ENCODE peak calls at places on chromosomes 16 and 17, in ten cellular contexts. O is hypothalamus; A is amygdala; R is NCI-H1417; Z is ACHN; D is activated gamma-delta T cell; S is HS-5; I is central memory CD8-positive, alpha-beta T cell; L is astrocyte of the cerebellum; B is HFFc6. C is an unnamed sample.

GRCh38 chr17:80153004-80153403 is 6.1 kb upstream of the EIF4A3 start:
- DNase-seq in O (no peak), A (no peak), R (no peak), Z (no peak), D (no peak), S (no peak), I (no peak), L (no peak), B (no peak), C (no peak)

GRCh38 chr17:50150354-50151040 is at the start of gene PPP1R9B:
- DNase-seq in O (no peak), A (no peak), R (no peak), Z (no peak), D (no peak), S (no peak), I (no peak), L (no peak), B (no peak), C (peak)

GRCh38 chr16:78094998-78095397 is 4.5 kb upstream of the WWOX start:
- DNase-seq in O (no peak), A (no peak), R (no peak), Z (no peak), D (no peak), S (no peak), I (no peak), L (no peak), B (no peak), C (no peak)

GRCh38 chr16:70470927-70471341 is 16.5 kb downstream of the FCSK start:
- DNase-seq in O (no peak), A (no peak), R (no peak), Z (peak), D (no peak), S (no peak), I (no peak), L (no peak), B (no peak), C (no peak)

GRCh38 chr17:50533185-50533584 is 650 bp downstream of the EPN3 start:
- DNase-seq in O (no peak), A (no peak), R (no peak), Z (no peak), D (no peak), S (no peak), I (no peak), L (no peak), B (no peak), C (no peak)

GRCh38 chr17:17994770-17995169 is 22.1 kb downstream of the DRC3 start:
- DNase-seq in O (no peak), A (no peak), R (no peak), Z (no peak), D (no peak), S (no peak), I (no peak), L (no peak), B (no peak), C (no peak)

GRCh38 chr16:11089504-11090124 is 145.2 kb downstream of the CLEC16A start:
- DNase-seq in O (no peak), A (no peak), R (no peak), Z (peak), D (no peak), S (no peak), I (no peak), L (no peak), B (no peak), C (peak)

GRCh38 chr16:73616186-73616585 is 568.3 kb upstream of the ZFHX3 start:
- DNase-seq in O (no peak), A (no peak), R (peak), Z (no peak), D (no peak), S (no peak), I (no peak), L (no peak), B (peak), C (no peak)

GRCh38 chr17:77105706-77106105 is 35.1 kb upstream of the SEC14L1 start:
- DNase-seq in O (no peak), A (no peak), R (no peak), Z (no peak), D (no peak), S (no peak), I (no peak), L (no peak), B (no peak), C (no peak)

GRCh38 chr16:56743840-56744239 is 13.9 kb downstream of the NUP93 start:
- DNase-seq in O (no peak), A (no peak), R (no peak), Z (peak), D (no peak), S (no peak), I (no peak), L (no peak), B (peak), C (peak)

GRCh38 chr17:77160032-77160876 is 19.5 kb downstream of the SEC14L1 start:
- DNase-seq in O (no peak), A (no peak), R (peak), Z (no peak), D (no peak), S (no peak), I (no peak), L (no peak), B (no peak), C (no peak)

GRCh38 chr17:5237541-5238016 is 2.9 kb upstream of the SCIMP start:
- DNase-seq in O (no peak), A (no peak), R (peak), Z (peak), D (no peak), S (peak), I (no peak), L (no peak), B (peak), C (no peak)

GRCh38 chr16:89397331-89397861 is 93.0 kb downstream of the ANKRD11 start:
- DNase-seq in O (no peak), A (no peak), R (no peak), Z (no peak), D (no peak), S (no peak), I (no peak), L (no peak), B (no peak), C (no peak)

GRCh38 chr16:17370233-17371013 is 100.3 kb downstream of the XYLT1 start:
- DNase-seq in O (no peak), A (no peak), R (no peak), Z (no peak), D (no peak), S (no peak), I (no peak), L (peak), B (peak), C (no peak)

GRCh38 chr17:69945698-69946185 is 129.3 kb upstream of the KCNJ16 start:
- DNase-seq in O (no peak), A (no peak), R (no peak), Z (no peak), D (no peak), S (no peak), I (no peak), L (no peak), B (no peak), C (no peak)

GRCh38 chr17:73343168-73343634 is 31.4 kb upstream of the CDC42EP4 start:
- DNase-seq in O (peak), A (peak), R (peak), Z (no peak), D (no peak), S (no peak), I (no peak), L (no peak), B (no peak), C (peak)

GRCh38 chr17:78803161-78803845 is 21.2 kb upstream of the CYTH1 start:
- DNase-seq in O (no peak), A (no peak), R (no peak), Z (no peak), D (no peak), S (no peak), I (no peak), L (no peak), B (no peak), C (no peak)

GRCh38 chr16:55444754-55445485 is 34.1 kb upstream of the MMP2 start:
- DNase-seq in O (no peak), A (peak), R (no peak), Z (no peak), D (no peak), S (no peak), I (no peak), L (no peak), B (no peak), C (no peak)

GRCh38 chr16:11143741-11144035 is 112.3 kb downstream of the SOCS1 start:
- DNase-seq in O (no peak), A (no peak), R (no peak), Z (no peak), D (no peak), S (no peak), I (no peak), L (no peak), B (no peak), C (no peak)

GRCh38 chr17:73351764-73352163 is 40.0 kb upstream of the CDC42EP4 start:
- DNase-seq in O (no peak), A (no peak), R (no peak), Z (no peak), D (no peak), S (no peak), I (no peak), L (no peak), B (no peak), C (no peak)

GRCh38 chr17:62761884-62762283 is 46.2 kb downstream of the MARCHF10 start:
- DNase-seq in O (no peak), A (no peak), R (peak), Z (no peak), D (no peak), S (no peak), I (no peak), L (no peak), B (no peak), C (no peak)

GRCh38 chr16:1557576-1557975 is 24.1 kb downstream of the TMEM204 start:
- DNase-seq in O (no peak), A (no peak), R (no peak), Z (no peak), D (no peak), S (no peak), I (no peak), L (no peak), B (no peak), C (no peak)

GRCh38 chr16:68492151-68492500 is 43.8 kb upstream of the SMPD3 start:
- DNase-seq in O (no peak), A (no peak), R (no peak), Z (no peak), D (no peak), S (no peak), I (no peak), L (no peak), B (no peak), C (no peak)

GRCh38 chr17:78748048-78748729 is 33.9 kb downstream of the CYTH1 start:
- DNase-seq in O (no peak), A (no peak), R (no peak), Z (no peak), D (no peak), S (no peak), I (no peak), L (no peak), B (no peak), C (no peak)

GRCh38 chr16:54934536-54935410 is 4.1 kb downstream of the IRX5 start:
- DNase-seq in O (no peak), A (no peak), R (no peak), Z (no peak), D (no peak), S (no peak), I (no peak), L (no peak), B (no peak), C (no peak)

GRCh38 chr17:68089881-68090280 is 54.3 kb downstream of the KPNA2 start:
- DNase-seq in O (peak), A (no peak), R (no peak), Z (no peak), D (no peak), S (no peak), I (no peak), L (no peak), B (peak), C (no peak)

GRCh38 chr16:66619534-66620418 is 15.3 kb downstream of the CMTM3 start:
- DNase-seq in O (no peak), A (no peak), R (no peak), Z (no peak), D (no peak), S (no peak), I (no peak), L (peak), B (peak), C (no peak)

GRCh38 chr17:76437467-76438402 is 15.2 kb downstream of the UBE2O start:
- DNase-seq in O (no peak), A (no peak), R (no peak), Z (no peak), D (no peak), S (no peak), I (no peak), L (no peak), B (no peak), C (no peak)

GRCh38 chr16:23518435-23518891 is 8.2 kb upstream of the GGA2 start:
- DNase-seq in O (no peak), A (no peak), R (no peak), Z (no peak), D (no peak), S (no peak), I (no peak), L (no peak), B (no peak), C (no peak)

GRCh38 chr17:27810211-27810901 is 10.0 kb upstream of the NOS2 start:
- DNase-seq in O (no peak), A (no peak), R (peak), Z (no peak), D (no peak), S (no peak), I (no peak), L (no peak), B (no peak), C (no peak)

GRCh38 chr16:11986521-11987057 is 10.1 kb downstream of the SNX29 start:
- DNase-seq in O (no peak), A (no peak), R (no peak), Z (no peak), D (no peak), S (no peak), I (no peak), L (no peak), B (no peak), C (no peak)

GRCh38 chr16:22641030-22641671 is 130.5 kb downstream of the NPIPB5 start:
- DNase-seq in O (no peak), A (no peak), R (no peak), Z (peak), D (no peak), S (no peak), I (no peak), L (no peak), B (peak), C (no peak)

GRCh38 chr17:50487213-50488096 is 8.8 kb downstream of the RSAD1 start:
- DNase-seq in O (no peak), A (no peak), R (no peak), Z (peak), D (no peak), S (no peak), I (no peak), L (no peak), B (peak), C (no peak)

C was measured in uterus.